ENCODE peak calls at places on chromosomes 7 and 10, in five cellular contexts. U, Q, C, A and S are unnamed samples.

GRCh38 chr10:74072503-74072902 is 74.6 kb downstream of the VCL start:
- DNase-seq in U (no peak), A (no peak), Q (no peak), C (no peak), S (no peak)

GRCh38 chr7:28623863-28624262 is 211.5 kb downstream of the CREB5 start:
- DNase-seq in U (no peak), A (peak), C (no peak), Q (no peak), S (no peak)

GRCh38 chr10:97531401-97531985 is 32.8 kb downstream of the UBTD1 start:
- DNase-seq in C (no peak), U (no peak), A (no peak), Q (no peak), S (no peak)

GRCh38 chr7:44308741-44309270 is 16.6 kb downstream of the CAMK2B start:
- DNase-seq in U (peak), Q (no peak), C (no peak), A (peak), S (no peak)

GRCh38 chr10:103791858-103792257 is 63.5 kb downstream of the SH3PXD2A start:
- DNase-seq in U (no peak), Q (no peak), A (no peak), C (no peak), S (no peak)

GRCh38 chr7:19339512-19339911 is 194.3 kb upstream of the FERD3L start:
- DNase-seq in U (no peak), A (no peak), C (no peak), Q (no peak), S (no peak)

GRCh38 chr7:7257899-7258692 is 75.8 kb downstream of the C1GALT1 start:
- DNase-seq in C (no peak), A (no peak), Q (peak), U (no peak), S (peak)

GRCh38 chr10:47060356-47060755 is 149.1 kb downstream of the PTPN20 start:
- DNase-seq in A (no peak), U (no peak), C (no peak), Q (no peak), S (no peak)

GRCh38 chr7:132485600-132486594 is 90.4 kb downstream of the PLXNA4 start:
- DNase-seq in Q (no peak), U (no peak), C (no peak), A (no peak), S (no peak)

GRCh38 chr10:55144001-55144400 is 343.0 kb upstream of the PCDH15 start:
- DNase-seq in C (no peak), U (no peak), Q (no peak), A (no peak), S (no peak)

GRCh38 chr10:133378251-133379096 is 588 bp upstream of the PAOX start:
- DNase-seq in C (peak), A (peak), U (peak), Q (no peak), S (peak)

GRCh38 chr7:127943541-127944521 is 87.4 kb downstream of the LRRC4 start:
- DNase-seq in Q (no peak), C (no peak), U (no peak), A (peak), S (no peak)

GRCh38 chr10:18140957-18141888 is 999 bp downstream of the CACNB2 start:
- DNase-seq in Q (no peak), A (peak), C (no peak), U (peak), S (no peak)

GRCh38 chr7:150937848-150938561 is 40.1 kb downstream of the KCNH2 start:
- DNase-seq in A (peak), U (no peak), Q (no peak), C (no peak), S (no peak)

GRCh38 chr7:82044497-82045080 is 274.7 kb upstream of the HGF start:
- DNase-seq in U (no peak), Q (no peak), A (peak), C (peak), S (no peak)

GRCh38 chr10:35972275-35972674 is 330.2 kb upstream of the FZD8 start:
- DNase-seq in C (no peak), Q (no peak), A (no peak), U (no peak), S (no peak)

GRCh38 chr10:58266003-58266825 is 1.5 kb downstream of the IPMK start:
- DNase-seq in C (peak), U (no peak), A (peak), Q (no peak), S (no peak)

GRCh38 chr7:82036146-82036886 is 266.5 kb upstream of the HGF start:
- DNase-seq in U (no peak), C (no peak), A (no peak), Q (no peak), S (no peak)

GRCh38 chr7:151107882-151108281 is 21.6 kb downstream of the AGAP3 start:
- DNase-seq in Q (no peak), C (no peak), U (no peak), A (no peak), S (no peak)

GRCh38 chr7:116984511-116984910 is 31.2 kb downstream of the ST7 start:
- DNase-seq in C (no peak), Q (no peak), A (no peak), U (no peak), S (no peak)

GRCh38 chr7:116979430-116979829 is 26.1 kb downstream of the ST7 start:
- DNase-seq in U (no peak), A (no peak), Q (no peak), C (no peak), S (no peak)

GRCh38 chr7:116980354-116980753 is 27.1 kb downstream of the ST7 start:
- DNase-seq in U (no peak), A (no peak), Q (no peak), C (peak), S (no peak)

GRCh38 chr7:116984917-116985316 is 31.6 kb downstream of the ST7 start:
- DNase-seq in Q (no peak), C (peak), U (no peak), A (peak), S (no peak)

GRCh38 chr7:116981887-116982430 is 28.7 kb downstream of the ST7 start:
- DNase-seq in Q (no peak), A (no peak), C (no peak), U (no peak), S (no peak)
- TF ChIP-seq TAF1 in Q (no peak), A (no peak), C (no peak), U (no peak), S (no peak)

DNA sequence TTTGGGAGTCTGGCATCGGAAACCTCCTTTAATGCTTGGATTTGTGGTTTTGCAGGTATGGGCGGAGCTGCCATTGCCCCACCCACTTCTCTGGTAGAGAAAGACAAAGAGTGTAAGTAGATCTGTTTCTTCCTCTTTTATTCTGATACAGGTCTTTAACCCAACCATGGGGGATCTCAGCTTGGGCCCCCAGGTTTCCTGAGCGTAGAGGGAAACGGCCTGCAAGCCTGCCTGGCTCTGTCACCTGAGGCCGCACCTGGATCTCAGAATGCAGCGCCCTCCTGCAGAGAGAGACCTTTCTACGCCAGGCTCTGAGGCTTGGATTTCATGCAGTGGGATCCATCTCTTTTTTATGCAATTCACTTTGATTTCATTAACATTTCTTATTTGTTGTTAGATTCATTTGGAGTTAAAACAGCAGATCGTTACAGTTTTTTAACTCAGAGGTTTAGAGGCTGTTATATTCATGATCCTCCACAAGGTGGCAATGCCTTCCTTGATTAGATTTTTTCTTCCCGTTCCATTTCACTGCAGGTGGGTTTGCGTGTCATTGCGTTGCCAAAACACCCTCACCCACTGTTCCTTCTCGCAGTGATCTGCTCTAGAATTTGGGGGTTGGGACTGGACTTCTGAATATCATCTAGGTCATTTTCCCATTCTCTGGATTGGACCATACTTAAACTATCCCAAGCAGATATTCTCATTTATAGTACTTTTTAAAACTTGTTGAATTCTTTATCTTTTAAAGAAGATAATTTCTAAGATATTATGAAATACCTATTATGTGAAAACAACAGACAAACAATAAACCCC is 20.0 kb downstream of the RBM17 start:
- DNase-seq in A (peak), Q (no peak), U (no peak), C (peak), S (no peak)
- TF ChIP-seq POLR2AphosphoS5 in A (no peak), Q (no peak), U (peak), C (no peak), S (no peak)

GRCh38 chr7:360454-361100 is 70.6 kb downstream of the FOXL3 start:
- DNase-seq in Q (no peak), U (no peak), C (no peak), A (no peak), S (no peak)
- TF ChIP-seq TAF1 in Q (no peak), U (no peak), C (no peak), A (no peak), S (no peak)

GRCh38 chr7:155587486-155587885 is 41.1 kb upstream of the CNPY1 start:
- DNase-seq in A (no peak), Q (no peak), U (no peak), C (no peak), S (no peak)
- TF ChIP-seq POLR2AphosphoS5 in A (no peak), Q (no peak), U (no peak), C (no peak), S (no peak)

GRCh38 chr10:81873932-81874816 is 820 bp upstream of the NRG3 start:
- DNase-seq in A (peak), U (peak), C (no peak), Q (no peak), S (peak)
- TF ChIP-seq TAF1 in A (no peak), U (no peak), C (no peak), Q (no peak), S (no peak)

DNA sequence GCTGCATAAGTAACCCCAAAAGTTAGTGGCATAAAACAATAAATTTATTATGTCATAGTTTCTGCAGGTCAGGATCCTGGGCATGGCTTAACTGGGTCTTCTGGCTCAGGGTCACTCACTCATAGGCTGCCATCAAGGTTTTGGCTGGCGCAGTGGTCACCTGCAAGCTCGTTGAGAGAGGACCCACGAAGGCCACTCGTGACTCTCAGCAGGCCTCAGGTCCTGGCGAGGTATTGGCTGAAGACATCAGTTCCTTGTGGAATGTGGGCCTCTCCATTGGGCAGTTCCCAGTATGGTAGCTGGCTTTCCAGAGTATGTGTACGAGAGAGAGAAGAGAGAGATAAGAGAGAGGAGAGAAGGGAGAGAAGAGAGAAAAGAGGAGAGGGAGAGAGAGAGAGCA is 138.3 kb upstream of the KLF14 start:
- DNase-seq in C (no peak), U (no peak), Q (no peak), A (no peak), S (no peak)
- TF ChIP-seq POLR2AphosphoS5 in C (no peak), U (no peak), Q (no peak), A (no peak), S (no peak)

GRCh38 chr7:111516612-111517011 is 45.7 kb downstream of the IMMP2L start:
- DNase-seq in C (no peak), U (no peak), A (no peak), Q (no peak), S (no peak)
- TF ChIP-seq TAF1 in C (no peak), U (no peak), A (no peak), Q (no peak), S (no peak)